ENCODE peak calls at places on chromosomes 11 and 22, in seven cellular contexts. M is non-pigmented ciliary epithelial cell; B is anterior cingulate cortex; N is skeletal muscle cell; Y is stromal cell of bone marrow; S is kidney tubule cell; D is stimulated activated effector memory CD8-positive, alpha-beta T cell treated with anti-CD3 and anti-CD28 coated beads, Interleukin-12 subunit alpha, Interleukin-12 subunit beta, amount 100 ng/mL, for 72 hours. I is an unnamed sample.
A peak's percentile ranks its signal among the peaks of the same experiment; 100 is the strongest.

GRCh38 chr11:132858203-132858602 is 674.1 kb downstream of the OPCML start:
- DNase-seq in B (peak; percentile 7), D (no peak), N (peak; percentile 21), Y (no peak), M (no peak), S (peak; percentile 25), I (peak; percentile 50)

GRCh38 chr11:59261150-59261549 is 48.4 kb upstream of the MPEG1 start:
- DNase-seq in D (no peak), S (no peak), Y (no peak), M (no peak), B (no peak), N (no peak), I (no peak)

GRCh38 chr11:114271316-114271715 is 24.9 kb upstream of the NNMT start:
- DNase-seq in D (no peak), S (no peak), N (no peak), B (no peak), M (no peak), Y (no peak), I (no peak)

GRCh38 chr22:27844656-27845602 is 43.4 kb upstream of the MN1 start:
- DNase-seq in D (no peak), N (no peak), Y (no peak), S (no peak), B (no peak), M (no peak), I (no peak)

GRCh38 chr22:30667486-30668305 is at the start of gene DUSP18:
- DNase-seq in Y (peak; percentile 72), D (peak; percentile 93), B (peak; percentile 70), S (peak; percentile 93), N (peak; percentile 45), M (peak; percentile 27), I (peak; percentile 89)

GRCh38 chr11:90701040-90701439 is 478.2 kb upstream of the CHORDC1 start:
- DNase-seq in Y (no peak), M (peak; percentile 3), N (no peak), D (no peak), B (no peak), S (no peak), I (no peak)

GRCh38 chr11:94880216-94880615 is 93.1 kb downstream of the CWC15 start:
- DNase-seq in S (peak; percentile 86), N (no peak), Y (no peak), B (no peak), D (no peak), M (no peak), I (no peak)

GRCh38 chr11:69295995-69296889 is 2.3 kb downstream of the MYEOV start:
- DNase-seq in N (peak; percentile 82), B (no peak), Y (peak; percentile 69), S (no peak), M (no peak), D (no peak), I (no peak)

GRCh38 chr11:43580735-43581369 is 99.7 kb upstream of the HSD17B12 start:
- DNase-seq in Y (no peak), D (no peak), B (no peak), M (no peak), S (no peak), N (no peak), I (no peak)

GRCh38 chr22:45968003-45968650 is 8.8 kb downstream of the WNT7B start:
- DNase-seq in D (no peak), Y (no peak), N (no peak), M (no peak), S (peak; percentile 53), B (no peak), I (peak; percentile 68)

GRCh38 chr11:35183526-35183925 is 44.6 kb downstream of the CD44 start:
- DNase-seq in S (no peak), Y (no peak), D (no peak), M (no peak), B (no peak), N (no peak), I (no peak)

GRCh38 chr22:28670691-28671261 is 8.9 kb downstream of the TTC28 start:
- DNase-seq in B (no peak), S (no peak), N (no peak), Y (no peak), M (no peak), D (no peak), I (no peak)

GRCh38 chr11:9660886-9661285 is 3.0 kb upstream of the SWAP70 start:
- DNase-seq in Y (no peak), S (peak; percentile 38), N (no peak), D (no peak), B (no peak), M (no peak), I (no peak)

GRCh38 chr22:50572965-50573364 is 5.3 kb downstream of the CPT1B start:
- DNase-seq in Y (no peak), N (no peak), D (no peak), S (no peak), B (no peak), M (no peak), I (no peak)

GRCh38 chr11:129766858-129767604 is 48.6 kb upstream of the TMEM45B start:
- DNase-seq in S (peak; percentile 49), B (no peak), M (no peak), D (no peak), Y (no peak), N (no peak), I (no peak)

I was measured in MG63.